ENCODE peak calls at places on chromosome 12, in eight cellular contexts. One of them, this sample, is unnamed.

GRCh38 chr12:127619869-127620769 is 646.9 kb upstream of the TMEM132C start:
- DNase-seq in stomach: no peak
- DNase-seq in Peyer's patch: no peak
- DNase-seq in psoas muscle: no peak
- DNase-seq in OCI-LY7: no peak
- DNase-seq in pancreas: no peak
- DNase-seq in AG04450: no peak
- DNase-seq in A549: no peak
- DNase-seq in this sample: no peak

GRCh38 chr12:105922670-105923102 is 216.1 kb downstream of the NUAK1 start:
- DNase-seq in pancreas: no peak
- DNase-seq in psoas muscle: no peak
- DNase-seq in stomach: no peak
- DNase-seq in AG04450: peak; percentile 54
- DNase-seq in Peyer's patch: no peak
- DNase-seq in OCI-LY7: no peak
- DNase-seq in A549: peak; percentile 76
- DNase-seq in this sample: no peak

GRCh38 chr12:74021937-74022336 is 515.7 kb upstream of the ATXN7L3B start:
- DNase-seq in AG04450: no peak
- DNase-seq in psoas muscle: peak; percentile 20
- DNase-seq in OCI-LY7: peak; percentile 6
- DNase-seq in A549: peak; percentile 92
- DNase-seq in pancreas: peak; percentile 75
- DNase-seq in Peyer's patch: no peak
- DNase-seq in stomach: peak; percentile 48
- DNase-seq in this sample: peak; percentile 8

GRCh38 chr12:72982351-72982750 is 710.2 kb downstream of the TRHDE start:
- DNase-seq in A549: no peak
- DNase-seq in OCI-LY7: no peak
- DNase-seq in pancreas: no peak
- DNase-seq in psoas muscle: no peak
- DNase-seq in Peyer's patch: no peak
- DNase-seq in stomach: no peak
- DNase-seq in AG04450: no peak
- DNase-seq in this sample: no peak

GRCh38 chr12:66352197-66352596 is 49.9 kb downstream of the HELB start:
- DNase-seq in A549: peak; percentile 42
- DNase-seq in stomach: no peak
- DNase-seq in Peyer's patch: no peak
- DNase-seq in psoas muscle: no peak
- DNase-seq in pancreas: no peak
- DNase-seq in AG04450: no peak
- DNase-seq in OCI-LY7: peak; percentile 67
- DNase-seq in this sample: no peak

GRCh38 chr12:92080390-92081285 is 65.0 kb downstream of the BTG1 start:
- DNase-seq in stomach: no peak
- DNase-seq in Peyer's patch: no peak
- DNase-seq in pancreas: no peak
- DNase-seq in AG04450: no peak
- DNase-seq in psoas muscle: no peak
- DNase-seq in A549: peak; percentile 90
- DNase-seq in OCI-LY7: peak; percentile 34
- DNase-seq in this sample: peak; percentile 77

GRCh38 chr12:41604830-41605229 is 416.7 kb downstream of the PDZRN4 start:
- DNase-seq in A549: no peak
- DNase-seq in Peyer's patch: no peak
- DNase-seq in pancreas: no peak
- DNase-seq in AG04450: no peak
- DNase-seq in OCI-LY7: no peak
- DNase-seq in psoas muscle: no peak
- DNase-seq in stomach: no peak
- DNase-seq in this sample: no peak

GRCh38 chr12:41981758-41982157 is 162.9 kb downstream of the GXYLT1 start:
- DNase-seq in stomach: no peak
- DNase-seq in Peyer's patch: no peak
- DNase-seq in psoas muscle: no peak
- DNase-seq in OCI-LY7: no peak
- DNase-seq in AG04450: no peak
- DNase-seq in A549: peak; percentile 46
- DNase-seq in pancreas: no peak
- DNase-seq in this sample: peak; percentile 14

GRCh38 chr12:118035194-118036041 is 18.9 kb downstream of the RFC5 start:
- DNase-seq in OCI-LY7: no peak
- DNase-seq in Peyer's patch: no peak
- DNase-seq in AG04450: no peak
- DNase-seq in psoas muscle: no peak
- DNase-seq in pancreas: no peak
- DNase-seq in stomach: no peak
- DNase-seq in A549: peak; percentile 62
- DNase-seq in this sample: no peak

GRCh38 chr12:88471641-88472040 is 108.6 kb downstream of the KITLG start:
- DNase-seq in Peyer's patch: no peak
- DNase-seq in AG04450: no peak
- DNase-seq in psoas muscle: peak; percentile 14
- DNase-seq in A549: peak; percentile 27
- DNase-seq in pancreas: no peak
- DNase-seq in OCI-LY7: no peak
- DNase-seq in stomach: no peak
- DNase-seq in this sample: no peak

GRCh38 chr12:2654311-2654710 is 140.5 kb upstream of the FKBP4 start:
- DNase-seq in OCI-LY7: no peak
- DNase-seq in pancreas: no peak
- DNase-seq in Peyer's patch: no peak
- DNase-seq in AG04450: no peak
- DNase-seq in psoas muscle: no peak
- DNase-seq in A549: no peak
- DNase-seq in stomach: no peak
- DNase-seq in this sample: no peak

GRCh38 chr12:4293942-4294505 is 20.5 kb downstream of the CCND2 start:
- DNase-seq in AG04450: no peak
- DNase-seq in Peyer's patch: no peak
- DNase-seq in OCI-LY7: no peak
- DNase-seq in A549: no peak
- DNase-seq in psoas muscle: no peak
- DNase-seq in pancreas: no peak
- DNase-seq in stomach: no peak
- DNase-seq in this sample: no peak

GRCh38 chr12:113777751-113778150 is 188.4 kb downstream of the RBM19 start:
- DNase-seq in pancreas: no peak
- DNase-seq in stomach: no peak
- DNase-seq in psoas muscle: no peak
- DNase-seq in OCI-LY7: no peak
- DNase-seq in A549: no peak
- DNase-seq in AG04450: no peak
- DNase-seq in Peyer's patch: no peak
- DNase-seq in this sample: no peak
- H3K27ac ChIP-seq in pancreas: no peak overlapping the region
- H3K27ac ChIP-seq in stomach: no peak overlapping the region
- H3K27ac ChIP-seq in psoas muscle: no peak overlapping the region
- H3K27ac ChIP-seq in OCI-LY7: no peak overlapping the region
- H3K27ac ChIP-seq in A549: no peak overlapping the region
- H3K27ac ChIP-seq in AG04450: no peak overlapping the region
- H3K27ac ChIP-seq in Peyer's patch: no peak overlapping the region
- H3K27ac ChIP-seq in this sample: no peak overlapping the region

GRCh38 chr12:75648856-75649255 is 137.4 kb upstream of the KRR1 start:
- DNase-seq in psoas muscle: no peak
- DNase-seq in stomach: no peak
- DNase-seq in Peyer's patch: no peak
- DNase-seq in AG04450: no peak
- DNase-seq in OCI-LY7: no peak
- DNase-seq in pancreas: no peak
- DNase-seq in A549: no peak
- DNase-seq in this sample: no peak

GRCh38 chr12:75650100-75650499 is 138.7 kb upstream of the KRR1 start:
- DNase-seq in Peyer's patch: no peak
- DNase-seq in pancreas: no peak
- DNase-seq in A549: no peak
- DNase-seq in OCI-LY7: no peak
- DNase-seq in psoas muscle: no peak
- DNase-seq in stomach: no peak
- DNase-seq in AG04450: no peak
- DNase-seq in this sample: no peak

GRCh38 chr12:75642226-75642625 is 130.8 kb upstream of the KRR1 start:
- DNase-seq in Peyer's patch: no peak
- DNase-seq in stomach: no peak
- DNase-seq in psoas muscle: no peak
- DNase-seq in A549: no peak
- DNase-seq in pancreas: no peak
- DNase-seq in AG04450: no peak
- DNase-seq in OCI-LY7: no peak
- DNase-seq in this sample: no peak

GRCh38 chr12:75644472-75645072 is 133.2 kb upstream of the KRR1 start:
- DNase-seq in AG04450: no peak
- DNase-seq in pancreas: no peak
- DNase-seq in psoas muscle: no peak
- DNase-seq in OCI-LY7: peak; percentile 14
- DNase-seq in A549: no peak
- DNase-seq in Peyer's patch: no peak
- DNase-seq in stomach: no peak
- DNase-seq in this sample: no peak

DNA sequence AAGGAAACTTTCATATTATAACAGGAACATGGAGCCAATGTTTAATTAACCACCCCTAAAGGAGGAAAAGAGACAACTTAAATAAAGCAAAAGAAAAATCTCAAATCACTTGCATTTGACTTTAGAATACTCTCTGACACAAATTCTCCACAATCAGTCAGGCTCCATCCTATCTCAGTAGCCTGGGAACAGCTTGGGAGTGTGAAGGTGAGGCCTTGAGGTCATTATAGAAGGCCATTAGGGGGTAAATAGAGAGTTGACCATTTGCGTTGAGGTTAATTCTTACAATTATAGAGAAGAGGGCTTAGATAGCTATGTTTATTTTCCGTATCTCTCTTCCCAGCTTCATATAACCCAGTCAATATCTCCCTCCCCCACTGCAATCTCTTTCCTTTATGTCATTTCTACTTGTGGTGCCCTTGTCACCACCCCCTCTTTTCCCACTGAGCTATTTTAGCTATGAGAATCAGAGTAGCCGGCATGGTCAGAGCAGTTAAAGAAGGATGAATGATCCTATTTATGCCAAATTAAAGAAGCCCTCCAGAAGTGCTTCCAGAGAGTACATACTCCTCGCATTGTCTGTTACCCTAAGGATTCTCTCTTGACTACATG is 135.0 kb upstream of the KRR1 start:
- DNase-seq in stomach: no peak
- DNase-seq in pancreas: no peak
- DNase-seq in A549: no peak
- DNase-seq in AG04450: no peak
- DNase-seq in psoas muscle: no peak
- DNase-seq in Peyer's patch: no peak
- DNase-seq in OCI-LY7: no peak
- DNase-seq in this sample: no peak
- H3K27ac ChIP-seq in stomach: no peak overlapping the region
- H3K27ac ChIP-seq in pancreas: no peak overlapping the region
- H3K27ac ChIP-seq in A549: no peak overlapping the region
- H3K27ac ChIP-seq in AG04450: no peak overlapping the region
- H3K27ac ChIP-seq in psoas muscle: no peak overlapping the region
- H3K27ac ChIP-seq in Peyer's patch: no peak overlapping the region
- H3K27ac ChIP-seq in OCI-LY7: no peak overlapping the region
- H3K27ac ChIP-seq in this sample: no peak overlapping the region

GRCh38 chr12:47870175-47870781 is 34.5 kb downstream of the VDR start:
- DNase-seq in pancreas: no peak
- DNase-seq in AG04450: no peak
- DNase-seq in psoas muscle: peak; percentile 73
- DNase-seq in stomach: peak; percentile 46
- DNase-seq in OCI-LY7: peak; percentile 24
- DNase-seq in Peyer's patch: peak; percentile 53
- DNase-seq in A549: peak; percentile 34
- DNase-seq in this sample: no peak

GRCh38 chr12:47864646-47865235 is 40.1 kb downstream of the VDR start:
- DNase-seq in Peyer's patch: no peak
- DNase-seq in OCI-LY7: no peak
- DNase-seq in psoas muscle: no peak
- DNase-seq in AG04450: no peak
- DNase-seq in pancreas: no peak
- DNase-seq in A549: no peak
- DNase-seq in stomach: no peak
- DNase-seq in this sample: no peak

GRCh38 chr12:47868552-47869031 is 36.2 kb downstream of the VDR start:
- DNase-seq in psoas muscle: no peak
- DNase-seq in AG04450: no peak
- DNase-seq in A549: no peak
- DNase-seq in OCI-LY7: peak; percentile 33
- DNase-seq in stomach: no peak
- DNase-seq in pancreas: no peak
- DNase-seq in Peyer's patch: no peak
- DNase-seq in this sample: no peak

GRCh38 chr12:47867496-47867941 is 37.3 kb downstream of the VDR start:
- DNase-seq in Peyer's patch: no peak
- DNase-seq in A549: peak; percentile 37
- DNase-seq in psoas muscle: peak; percentile 48
- DNase-seq in OCI-LY7: no peak
- DNase-seq in stomach: no peak
- DNase-seq in AG04450: peak; percentile 70
- DNase-seq in pancreas: no peak
- DNase-seq in this sample: no peak

DNA sequence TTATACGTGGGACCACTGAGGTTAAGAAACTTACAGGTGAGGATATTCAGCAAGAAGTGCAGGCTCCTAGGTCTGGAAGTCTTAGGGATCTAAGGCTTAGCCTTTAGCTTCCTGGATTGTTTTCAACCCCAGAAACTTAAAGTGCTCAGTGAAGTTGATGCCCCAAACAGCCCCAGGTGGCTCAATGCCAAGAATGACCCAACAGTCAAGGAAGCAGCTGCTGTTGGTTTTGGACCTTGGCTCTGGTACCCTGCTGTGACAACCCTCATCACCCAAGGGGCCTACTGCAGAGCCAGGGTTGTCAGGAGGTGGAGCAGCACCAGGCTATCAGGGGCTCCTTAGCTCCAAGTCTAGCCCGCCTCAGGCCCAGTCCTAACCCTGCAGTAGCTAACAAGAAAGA is 36.8 kb downstream of the VDR start:
- DNase-seq in psoas muscle: peak; percentile 36
- DNase-seq in AG04450: no peak
- DNase-seq in stomach: no peak
- DNase-seq in A549: no peak
- DNase-seq in pancreas: no peak
- DNase-seq in OCI-LY7: no peak
- DNase-seq in Peyer's patch: no peak
- DNase-seq in this sample: no peak
- H3K27ac ChIP-seq in psoas muscle: no peak overlapping the region
- H3K27ac ChIP-seq in AG04450: no peak overlapping the region
- H3K27ac ChIP-seq in stomach: no peak overlapping the region
- H3K27ac ChIP-seq in A549: no peak overlapping the region
- H3K27ac ChIP-seq in pancreas: no peak overlapping the region
- H3K27ac ChIP-seq in OCI-LY7: no peak overlapping the region
- H3K27ac ChIP-seq in Peyer's patch: no peak overlapping the region
- H3K27ac ChIP-seq in this sample: no peak overlapping the region

DNA sequence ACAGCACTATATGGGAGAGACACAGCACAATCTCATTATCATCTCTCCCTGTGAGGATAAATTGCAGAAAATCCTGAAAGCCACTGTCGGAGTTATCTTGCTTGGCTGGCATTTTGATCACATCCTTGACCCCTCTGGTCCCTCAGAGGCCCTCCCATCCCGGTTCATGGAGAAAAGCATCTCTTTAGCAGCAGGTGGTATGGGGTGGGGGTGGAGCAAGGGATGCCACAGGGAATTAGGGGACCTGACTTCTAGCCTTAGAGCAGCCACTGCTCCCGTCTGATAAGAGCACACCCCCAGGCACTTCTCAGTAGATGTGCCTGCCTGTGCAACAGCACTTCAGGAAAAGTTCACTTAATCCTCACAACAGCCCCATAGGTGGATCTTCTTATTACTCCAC is 38.6 kb downstream of the GRIN2B start:
- DNase-seq in OCI-LY7: no peak
- DNase-seq in pancreas: no peak
- DNase-seq in A549: peak; percentile 22
- DNase-seq in Peyer's patch: no peak
- DNase-seq in AG04450: no peak
- DNase-seq in stomach: no peak
- DNase-seq in psoas muscle: no peak
- DNase-seq in this sample: no peak
- H3K27ac ChIP-seq in OCI-LY7: no peak overlapping the region
- H3K27ac ChIP-seq in pancreas: no peak overlapping the region
- H3K27ac ChIP-seq in A549: peak overlapping the region; percentile 87
- H3K27ac ChIP-seq in Peyer's patch: no peak overlapping the region
- H3K27ac ChIP-seq in AG04450: no peak overlapping the region
- H3K27ac ChIP-seq in stomach: no peak overlapping the region
- H3K27ac ChIP-seq in psoas muscle: no peak overlapping the region
- H3K27ac ChIP-seq in this sample: no peak overlapping the region

This sample was measured in epithelial cell of prostate.